ENCODE peak calls at places on chromosome 13, in four cellular contexts. One of them, this sample, is unnamed. For H3K27me3, the result is how much of the 10 kb centered on the place peaks cover.

GRCh38 chr13:96766311-96766710 is 228.0 kb downstream of the OXGR1 start:
- DNase-seq in SK-N-SH: no peak
- DNase-seq in IMR-90: no peak
- DNase-seq in neuronal stem cell: no peak
- DNase-seq in this sample: no peak

GRCh38 chr13:95226932-95227718 is 74.1 kb downstream of the ABCC4 start:
- DNase-seq in IMR-90: no peak
- DNase-seq in neuronal stem cell: no peak
- DNase-seq in SK-N-SH: no peak
- DNase-seq in this sample: no peak

GRCh38 chr13:73171242-73171641 is 112.4 kb downstream of the KLF5 start:
- DNase-seq in IMR-90: no peak
- DNase-seq in neuronal stem cell: no peak
- DNase-seq in SK-N-SH: no peak
- DNase-seq in this sample: peak

GRCh38 chr13:51278426-51279130 is 56.4 kb downstream of the FAM124A start:
- DNase-seq in SK-N-SH: no peak
- DNase-seq in IMR-90: no peak
- DNase-seq in neuronal stem cell: no peak
- DNase-seq in this sample: no peak

GRCh38 chr13:28324181-28324789 is 170.6 kb downstream of the FLT1 start:
- DNase-seq in IMR-90: peak
- DNase-seq in neuronal stem cell: peak
- DNase-seq in SK-N-SH: peak
- DNase-seq in this sample: peak

GRCh38 chr13:92838786-92839185 is 387.8 kb upstream of the GPC6 start:
- DNase-seq in SK-N-SH: no peak
- DNase-seq in IMR-90: peak
- DNase-seq in neuronal stem cell: no peak
- DNase-seq in this sample: no peak

GRCh38 chr13:91768746-91769145 is 370.3 kb downstream of the GPC5 start:
- DNase-seq in SK-N-SH: no peak
- DNase-seq in neuronal stem cell: no peak
- DNase-seq in IMR-90: no peak
- DNase-seq in this sample: no peak

GRCh38 chr13:50576156-50576555 is 267.3 kb downstream of the DLEU7 start:
- DNase-seq in neuronal stem cell: no peak
- DNase-seq in SK-N-SH: no peak
- DNase-seq in IMR-90: no peak
- DNase-seq in this sample: no peak

GRCh38 chr13:62556973-62557372 is 1141.3 kb upstream of the PCDH20 start:
- DNase-seq in SK-N-SH: no peak
- DNase-seq in IMR-90: peak
- DNase-seq in neuronal stem cell: no peak
- DNase-seq in this sample: no peak

GRCh38 chr13:38688674-38689073 is 1.8 kb downstream of the FREM2 start:
- DNase-seq in IMR-90: no peak
- DNase-seq in SK-N-SH: no peak
- DNase-seq in neuronal stem cell: no peak
- DNase-seq in this sample: no peak

GRCh38 chr13:45297456-45298205 is 43.4 kb downstream of the TPT1 start:
- DNase-seq in neuronal stem cell: no peak
- DNase-seq in SK-N-SH: no peak
- DNase-seq in IMR-90: no peak
- DNase-seq in this sample: no peak

GRCh38 chr13:38718374-38718773 is 31.5 kb downstream of the FREM2 start:
- DNase-seq in IMR-90: no peak
- DNase-seq in SK-N-SH: no peak
- DNase-seq in neuronal stem cell: no peak
- DNase-seq in this sample: no peak

GRCh38 chr13:26895081-26895807 is 134.7 kb upstream of the GPR12 start:
- DNase-seq in neuronal stem cell: no peak
- DNase-seq in SK-N-SH: no peak
- DNase-seq in IMR-90: no peak
- DNase-seq in this sample: no peak

GRCh38 chr13:34430294-34430693 is 511.8 kb upstream of the NBEA start:
- DNase-seq in IMR-90: peak
- DNase-seq in SK-N-SH: no peak
- DNase-seq in neuronal stem cell: no peak
- DNase-seq in this sample: no peak

GRCh38 chr13:102033316-102033715 is 368.5 kb downstream of the FGF14 start:
- DNase-seq in SK-N-SH: no peak
- DNase-seq in neuronal stem cell: no peak
- DNase-seq in IMR-90: no peak
- DNase-seq in this sample: no peak

GRCh38 chr13:45870232-45870631 is 18.7 kb upstream of the SIAH3 start:
- DNase-seq in neuronal stem cell: no peak
- DNase-seq in SK-N-SH: no peak
- DNase-seq in IMR-90: no peak
- DNase-seq in this sample: no peak

GRCh38 chr13:105972811-105973590 is 562.5 kb downstream of the EFNB2 start:
- DNase-seq in IMR-90: no peak
- DNase-seq in neuronal stem cell: no peak
- DNase-seq in SK-N-SH: no peak
- DNase-seq in this sample: no peak

GRCh38 chr13:93248627-93249047 is 22.0 kb downstream of the GPC6 start:
- DNase-seq in IMR-90: peak
- DNase-seq in SK-N-SH: peak
- DNase-seq in neuronal stem cell: peak
- DNase-seq in this sample: peak

GRCh38 chr13:42574435-42575311 is 721 bp downstream of the TNFSF11 start:
- DNase-seq in neuronal stem cell: no peak
- DNase-seq in IMR-90: no peak
- DNase-seq in SK-N-SH: peak
- DNase-seq in this sample: peak

GRCh38 chr13:98599502-98600328 is 22.8 kb upstream of the STK24 start:
- DNase-seq in SK-N-SH: no peak
- DNase-seq in neuronal stem cell: peak
- DNase-seq in IMR-90: peak
- DNase-seq in this sample: no peak

GRCh38 chr13:20303636-20304035 is 71.5 kb upstream of the GJB6 start:
- DNase-seq in IMR-90: no peak
- DNase-seq in neuronal stem cell: no peak
- DNase-seq in SK-N-SH: no peak
- DNase-seq in this sample: no peak

GRCh38 chr13:20721454-20722357 is 18.2 kb downstream of the IL17D start:
- DNase-seq in neuronal stem cell: no peak
- DNase-seq in SK-N-SH: peak
- DNase-seq in IMR-90: peak
- DNase-seq in this sample: peak

GRCh38 chr13:28817204-28817603 is 2.9 kb upstream of the MTUS2 start:
- DNase-seq in neuronal stem cell: no peak
- DNase-seq in SK-N-SH: no peak
- DNase-seq in IMR-90: no peak
- DNase-seq in this sample: no peak

GRCh38 chr13:40271931-40272775 is 394.3 kb downstream of the FOXO1 start:
- DNase-seq in SK-N-SH: no peak
- DNase-seq in neuronal stem cell: no peak
- DNase-seq in IMR-90: peak
- DNase-seq in this sample: peak

GRCh38 chr13:68099616-68100015 is 869.5 kb upstream of the PCDH9 start:
- DNase-seq in IMR-90: peak
- DNase-seq in SK-N-SH: no peak
- DNase-seq in neuronal stem cell: no peak
- DNase-seq in this sample: peak

GRCh38 chr13:60756306-60756705 is 359.3 kb downstream of the TDRD3 start:
- DNase-seq in neuronal stem cell: no peak
- DNase-seq in SK-N-SH: no peak
- DNase-seq in IMR-90: no peak
- DNase-seq in this sample: no peak

GRCh38 chr13:20291037-20291436 is 58.9 kb upstream of the GJB6 start:
- DNase-seq in SK-N-SH: no peak
- DNase-seq in neuronal stem cell: no peak
- DNase-seq in IMR-90: no peak
- DNase-seq in this sample: no peak

GRCh38 chr13:105972306-105972721 is 563.1 kb downstream of the EFNB2 start:
- DNase-seq in neuronal stem cell: no peak
- DNase-seq in IMR-90: no peak
- DNase-seq in SK-N-SH: no peak
- DNase-seq in this sample: peak

GRCh38 chr13:110915874-110916670 is 1.2 kb upstream of the ANKRD10 start:
- DNase-seq in IMR-90: peak
- DNase-seq in neuronal stem cell: no peak
- DNase-seq in SK-N-SH: no peak
- DNase-seq in this sample: peak

GRCh38 chr13:110107568-110108347 is 199.2 kb downstream of the COL4A1 start:
- DNase-seq in IMR-90: no peak
- DNase-seq in SK-N-SH: peak
- DNase-seq in neuronal stem cell: no peak
- DNase-seq in this sample: no peak

GRCh38 chr13:98384739-98385138 is 192.2 kb downstream of the STK24 start:
- DNase-seq in neuronal stem cell: no peak
- DNase-seq in SK-N-SH: no peak
- DNase-seq in IMR-90: peak
- DNase-seq in this sample: no peak

GRCh38 chr13:98265669-98266551 is 88.8 kb upstream of the RNF113B start:
- DNase-seq in neuronal stem cell: no peak
- DNase-seq in SK-N-SH: no peak
- DNase-seq in IMR-90: peak
- DNase-seq in this sample: peak

GRCh38 chr13:52975969-52976368 is 52.6 kb upstream of the OLFM4 start:
- DNase-seq in IMR-90: no peak
- DNase-seq in SK-N-SH: no peak
- DNase-seq in neuronal stem cell: no peak
- DNase-seq in this sample: no peak

GRCh38 chr13:34413538-34414210 is 528.4 kb upstream of the NBEA start:
- DNase-seq in SK-N-SH: no peak
- DNase-seq in neuronal stem cell: no peak
- DNase-seq in IMR-90: no peak
- DNase-seq in this sample: no peak

GRCh38 chr13:47175172-47175806 is 278.4 kb upstream of the HTR2A start:
- DNase-seq in IMR-90: peak
- DNase-seq in neuronal stem cell: no peak
- DNase-seq in SK-N-SH: no peak
- DNase-seq in this sample: no peak

GRCh38 chr13:91154553-91154952 is 192.9 kb upstream of the MIR17HG start:
- DNase-seq in neuronal stem cell: no peak
- DNase-seq in IMR-90: no peak
- DNase-seq in SK-N-SH: no peak
- DNase-seq in this sample: no peak

GRCh38 chr13:52399708-52400107 is 6.3 kb downstream of the THSD1 start:
- DNase-seq in SK-N-SH: no peak
- DNase-seq in neuronal stem cell: no peak
- DNase-seq in IMR-90: peak
- DNase-seq in this sample: no peak

GRCh38 chr13:30752201-30752797 is 17.0 kb downstream of the ALOX5AP start:
- DNase-seq in neuronal stem cell: no peak
- DNase-seq in IMR-90: peak
- DNase-seq in SK-N-SH: no peak
- DNase-seq in this sample: peak

GRCh38 chr13:30346159-30346788 is 38.9 kb upstream of the KATNAL1 start:
- DNase-seq in neuronal stem cell: no peak
- DNase-seq in SK-N-SH: no peak
- DNase-seq in IMR-90: no peak
- DNase-seq in this sample: no peak

GRCh38 chr13:44116562-44117315 is 237.0 kb downstream of the LACC1 start:
- DNase-seq in IMR-90: peak
- DNase-seq in neuronal stem cell: no peak
- DNase-seq in SK-N-SH: no peak
- DNase-seq in this sample: no peak
- H3K4me2 ChIP-seq in IMR-90: peak
- H3K4me2 ChIP-seq in neuronal stem cell: no peak
- H3K4me2 ChIP-seq in SK-N-SH: no peak
- H3K4me2 ChIP-seq in this sample: peak

DNA sequence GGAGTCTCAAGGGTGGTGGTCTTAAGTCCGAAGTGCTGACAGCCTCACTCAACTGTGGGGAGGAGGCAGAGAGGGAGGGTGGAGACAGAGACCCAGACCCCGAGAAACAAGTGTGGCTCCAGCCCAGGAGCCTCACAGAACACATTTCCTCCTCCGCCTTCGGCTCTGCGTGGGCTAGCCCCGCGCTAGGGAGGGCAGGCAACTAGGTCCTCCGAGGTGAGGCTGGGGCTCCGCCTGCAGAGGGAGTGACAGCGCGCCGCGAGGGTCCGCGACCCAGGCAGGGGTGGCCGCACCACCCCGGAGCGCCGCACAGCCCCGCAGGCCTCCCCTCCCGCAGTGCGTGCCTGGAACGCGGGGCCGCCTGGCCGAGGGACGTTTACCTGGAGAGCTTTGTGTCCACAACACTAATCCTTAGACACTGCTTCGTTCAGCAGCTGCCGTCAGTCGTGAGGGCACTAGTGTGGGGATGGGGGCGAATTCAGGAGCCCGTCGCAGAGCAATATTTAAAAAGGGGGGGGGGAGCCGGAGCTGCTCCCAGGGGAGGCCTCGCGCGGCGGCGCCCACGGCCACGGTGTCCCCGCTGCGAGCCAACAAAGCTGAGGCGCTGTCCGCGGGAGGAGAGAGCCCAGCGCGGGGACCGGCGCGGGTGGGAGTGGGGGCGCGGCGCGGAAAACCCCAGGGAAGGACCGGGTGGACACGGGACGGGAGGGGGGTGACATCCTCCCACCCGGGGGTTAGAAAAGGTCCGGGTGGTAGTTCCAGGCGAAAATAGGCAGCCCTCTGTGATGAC is 11.3 kb upstream of the SOX1 start:
- DNase-seq in SK-N-SH: no peak
- DNase-seq in neuronal stem cell: no peak
- DNase-seq in IMR-90: no peak
- DNase-seq in this sample: no peak
- H3K27me3 ChIP-seq in SK-N-SH: half or more
- H3K27me3 ChIP-seq in neuronal stem cell: half or more
- H3K27me3 ChIP-seq in IMR-90: half or more
- H3K27me3 ChIP-seq in this sample: half or more

DNA sequence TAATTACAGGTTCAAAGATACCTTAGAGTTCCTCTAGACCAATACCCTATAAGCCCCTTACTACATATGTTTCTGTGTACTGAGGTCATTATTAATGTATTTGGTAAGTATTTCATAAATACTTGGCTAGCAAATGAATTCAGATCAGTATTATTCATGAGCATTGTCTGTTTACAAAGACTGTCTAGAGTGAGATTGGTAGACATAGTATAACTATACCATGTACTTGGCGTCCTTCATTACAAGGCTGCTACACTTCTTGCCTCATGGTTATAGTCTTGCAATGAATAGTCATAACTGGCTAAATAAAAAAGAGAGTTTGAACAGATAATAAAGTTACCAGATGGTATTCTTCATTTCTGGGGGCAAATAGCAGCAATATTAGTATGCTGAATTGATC is 12.1 kb downstream of the SETDB2 start:
- DNase-seq in SK-N-SH: no peak
- DNase-seq in neuronal stem cell: no peak
- DNase-seq in IMR-90: peak
- DNase-seq in this sample: no peak
- H3K4me2 ChIP-seq in SK-N-SH: no peak
- H3K4me2 ChIP-seq in neuronal stem cell: no peak
- H3K4me2 ChIP-seq in IMR-90: no peak
- H3K4me2 ChIP-seq in this sample: no peak

GRCh38 chr13:78610381-78610883 is 7.1 kb upstream of the POU4F1 start:
- DNase-seq in neuronal stem cell: no peak
- DNase-seq in IMR-90: peak
- DNase-seq in SK-N-SH: no peak
- DNase-seq in this sample: no peak
- H3K27me3 ChIP-seq in neuronal stem cell: half or more
- H3K27me3 ChIP-seq in IMR-90: half or more
- H3K27me3 ChIP-seq in SK-N-SH: under half
- H3K27me3 ChIP-seq in this sample: half or more